ENCODE peak calls at places on chromosomes 5 and 9, in four cellular contexts. P, L, E and H are unnamed samples. For H3K36me3, the result is how much of the 10 kb centered on the place peaks cover.

GRCh38 chr9:93114169-93114983 is 18.4 kb downstream of the CARD19 start:
- DNase-seq in P (no peak), L (no peak), E (no peak), H (peak)

GRCh38 chr9:33143241-33143642 is 23.9 kb downstream of the B4GALT1 start:
- DNase-seq in P (no peak), L (no peak), E (no peak), H (no peak)

GRCh38 chr9:35908484-35909125 is 685 bp upstream of the SPAAR start:
- DNase-seq in P (no peak), L (no peak), E (no peak), H (no peak)

GRCh38 chr5:157571357-157571827 is 4.2 kb downstream of the ADAM19 start:
- DNase-seq in P (peak), L (no peak), E (no peak), H (no peak)

GRCh38 chr5:38753776-38754175 is 92.0 kb upstream of the OSMR start:
- DNase-seq in P (no peak), L (no peak), E (no peak), H (no peak)

GRCh38 chr9:114097613-114098020 is 1.5 kb downstream of the KIF12 start:
- DNase-seq in P (no peak), L (peak), E (no peak), H (no peak)

GRCh38 chr5:13553896-13554295 is 390.6 kb downstream of the DNAH5 start:
- DNase-seq in P (peak), L (no peak), E (no peak), H (peak)

GRCh38 chr9:95005276-95006141 is 279.0 kb downstream of the AOPEP start:
- DNase-seq in P (peak), L (no peak), E (no peak), H (no peak)

GRCh38 chr5:175653763-175654162 is 4.1 kb upstream of the HRH2 start:
- DNase-seq in P (no peak), L (no peak), E (no peak), H (no peak)

GRCh38 chr5:50653946-50654345 is 12.5 kb upstream of the PARP8 start:
- DNase-seq in P (no peak), L (no peak), E (no peak), H (no peak)

GRCh38 chr9:123478967-123479602 is 123.1 kb downstream of the CRB2 start:
- DNase-seq in P (no peak), L (no peak), E (no peak), H (no peak)

GRCh38 chr9:83979812-83980394 is at the start of gene HNRNPK:
- DNase-seq in P (peak), L (peak), E (peak), H (peak)

GRCh38 chr9:104301770-104302169 is 202.3 kb upstream of the OR13F1 start:
- DNase-seq in P (no peak), L (no peak), E (no peak), H (no peak)

GRCh38 chr5:64417390-64417789 is 88.4 kb upstream of the RGS7BP start:
- DNase-seq in P (peak), L (no peak), E (no peak), H (no peak)

DNA sequence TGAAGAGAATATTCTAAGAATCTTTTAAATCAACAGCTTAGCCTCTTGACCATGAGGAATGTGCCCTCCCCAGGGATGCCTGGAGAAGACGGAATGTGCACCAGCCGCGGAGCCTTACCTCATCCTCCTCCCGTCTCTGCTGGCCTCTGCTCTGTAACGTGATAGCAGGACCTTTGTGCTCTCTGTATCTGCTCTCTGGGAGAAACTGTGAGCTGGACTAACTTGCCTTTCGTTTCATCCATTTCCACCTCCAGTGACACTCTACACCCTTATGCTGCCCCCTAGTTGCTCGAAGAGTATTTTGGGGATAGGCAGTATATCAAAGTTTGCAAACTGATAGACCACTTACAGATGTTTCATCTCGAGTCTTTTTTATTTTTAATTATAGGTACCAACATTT is 141.4 kb downstream of the NPR3 start:
- DNase-seq in P (peak), L (no peak), E (no peak), H (no peak)
- H3K27ac ChIP-seq in P (no peak), L (no peak), E (no peak), H (no peak)

GRCh38 chr5:124702442-124703024 is 43.9 kb downstream of the ZNF608 start:
- DNase-seq in P (no peak), L (no peak), E (no peak), H (no peak)
- H3K36me3 ChIP-seq in P (under half), L (under half), E (under half), H (under half)

DNA sequence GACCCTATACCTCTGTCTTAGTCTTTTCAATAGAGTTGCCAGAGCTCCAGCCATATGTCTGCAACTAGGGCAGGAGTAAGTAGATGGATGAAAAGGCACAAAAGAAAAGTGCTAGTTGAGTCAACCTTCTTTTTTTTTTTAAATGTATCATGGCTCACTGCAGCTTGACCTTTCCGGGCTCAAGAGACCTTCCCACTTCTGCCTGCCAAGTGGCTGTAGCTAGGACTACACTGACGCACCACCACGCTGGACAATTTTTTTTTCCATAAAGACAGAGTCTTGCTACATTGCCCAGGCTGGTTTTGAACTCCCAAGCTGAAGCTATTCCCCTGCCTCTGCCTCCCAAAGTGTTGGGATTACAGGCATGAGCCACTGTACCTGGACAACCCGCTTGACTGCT is 27.3 kb downstream of the FOXE1 start:
- DNase-seq in P (no peak), L (no peak), E (no peak), H (no peak)
- H3K27ac ChIP-seq in P (no peak), L (no peak), E (no peak), H (no peak)

DNA sequence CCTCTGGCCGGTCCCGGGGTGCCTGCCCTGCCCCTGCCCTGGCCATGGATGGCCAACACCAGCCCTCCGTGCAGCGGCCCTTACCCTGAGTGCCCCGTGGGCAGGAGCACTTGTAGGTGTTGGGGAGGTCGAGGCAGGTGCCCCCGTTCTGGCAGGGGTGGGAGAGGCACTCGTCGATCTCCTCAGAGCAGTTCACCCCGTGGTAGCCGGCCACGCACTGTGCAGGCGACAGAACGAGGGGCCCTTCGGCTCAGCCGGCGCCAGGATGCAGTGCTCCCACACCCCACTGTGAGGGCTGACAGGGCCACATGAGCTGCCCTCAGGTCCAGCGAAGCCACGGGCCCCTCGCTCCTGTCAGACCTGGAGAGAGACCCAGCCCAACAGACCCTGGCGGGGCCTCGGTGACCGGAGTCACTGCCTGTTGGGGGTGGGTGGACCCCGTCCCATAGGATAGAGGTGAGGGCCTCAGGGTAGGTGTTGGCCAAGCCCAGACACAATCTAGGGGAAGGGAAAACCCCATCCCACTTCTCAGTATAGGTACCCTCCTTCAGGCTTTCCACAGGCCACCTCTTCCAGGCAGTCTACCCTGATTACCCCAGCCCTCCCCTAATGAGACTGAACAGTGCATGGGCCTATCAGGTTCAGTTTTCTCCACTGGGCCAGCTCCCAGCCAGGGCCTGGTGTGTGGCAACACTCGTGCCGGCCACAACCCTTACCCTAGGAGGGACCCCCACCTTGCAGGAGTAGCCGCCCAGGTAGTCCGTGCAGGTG is 24.6 kb upstream of the SEC16A start:
- DNase-seq in P (no peak), L (no peak), E (no peak), H (no peak)
- H3K36me3 ChIP-seq in P (under half), L (half or more), E (under half), H (under half)

DNA sequence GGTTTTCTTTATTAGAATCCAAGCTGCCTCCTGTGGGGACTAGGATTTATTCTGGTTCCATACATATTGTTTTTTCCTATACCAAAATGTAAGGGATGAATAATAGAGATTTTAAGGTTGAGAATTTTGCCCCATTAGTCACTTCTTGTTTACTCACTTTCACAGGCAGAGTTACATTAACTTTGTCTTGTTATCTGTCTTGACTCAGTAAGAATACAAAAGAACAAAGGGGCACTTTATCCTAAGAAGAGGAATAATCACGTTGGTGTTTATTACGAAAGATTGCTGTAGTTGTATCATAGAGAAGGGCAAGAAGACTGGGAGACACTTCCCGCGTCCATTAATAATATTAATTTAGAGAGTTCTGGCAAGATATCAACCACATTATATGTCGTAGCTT is 599.7 kb upstream of the FTMT start:
- DNase-seq in P (no peak), L (no peak), E (peak), H (no peak)
- H3K27ac ChIP-seq in P (no peak), L (no peak), E (no peak), H (no peak)

GRCh38 chr9:137456061-137456863 is 2.9 kb downstream of the NSMF start:
- DNase-seq in P (no peak), L (no peak), E (no peak), H (peak)

GRCh38 chr9:137458194-137459146 is 664 bp downstream of the NSMF start:
- DNase-seq in P (peak), L (no peak), E (no peak), H (peak)

GRCh38 chr9:137459147-137459600 is at the start of gene NSMF:
- DNase-seq in P (peak), L (peak), E (peak), H (peak)

GRCh38 chr9:137456864-137457405 is 2.2 kb downstream of the NSMF start:
- DNase-seq in P (no peak), L (no peak), E (no peak), H (peak)

DNA sequence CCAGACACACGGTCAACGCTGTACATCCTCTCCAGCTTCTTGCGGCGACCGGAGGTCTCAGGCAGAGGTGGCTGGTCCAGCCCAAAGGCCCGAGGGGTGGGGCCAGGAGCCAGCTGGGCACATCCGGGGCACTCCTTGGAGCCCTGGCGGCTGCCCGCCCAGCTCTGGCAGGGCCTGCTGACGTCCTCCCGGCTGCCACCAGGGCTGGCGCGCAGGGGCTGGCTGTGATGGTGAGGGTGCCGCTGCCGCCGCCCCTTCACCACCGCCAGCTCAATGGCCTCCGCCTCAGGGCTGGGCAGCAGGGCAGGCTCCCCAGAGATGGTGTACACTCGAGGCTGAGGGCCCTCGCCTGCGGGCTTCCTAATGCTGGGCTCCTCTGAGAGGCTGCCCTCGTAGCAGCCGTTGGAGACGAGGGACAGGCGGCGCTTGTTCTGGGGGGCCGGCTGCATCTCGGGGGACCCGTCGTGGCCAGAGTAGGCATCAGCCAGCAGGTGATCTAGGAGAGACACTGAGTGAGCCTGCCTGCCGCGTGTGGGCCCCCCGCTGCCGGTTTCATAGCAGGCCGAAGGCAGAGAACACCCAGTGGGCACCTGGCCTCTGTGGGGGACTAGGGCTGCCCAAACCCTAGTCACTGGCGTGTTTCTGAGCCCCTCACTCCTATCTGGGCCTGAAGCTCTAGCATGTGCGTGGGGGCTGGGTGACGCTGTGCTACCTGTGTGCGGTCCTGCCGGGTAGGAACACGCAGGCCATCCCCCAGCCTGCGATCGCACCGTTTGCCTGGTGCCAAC is 1.5 kb downstream of the NSMF start:
- DNase-seq in P (no peak), L (peak), E (no peak), H (no peak)
- H3K36me3 ChIP-seq in P (under half), L (under half), E (under half), H (under half)

GRCh38 chr5:134070648-134070978 is 43.9 kb upstream of the TCF7 start:
- DNase-seq in P (no peak), L (no peak), E (no peak), H (no peak)
- H3K27ac ChIP-seq in P (no peak), L (no peak), E (no peak), H (no peak)